ENCODE peak calls at places on chromosomes 5 and 9, in six cellular contexts. One of them, this sample, is unnamed.

GRCh38 chr5:82821978-82822927 is 254.9 kb downstream of the TMEM167A start:
- DNase-seq in GM12891: no peak
- DNase-seq in GM12878: no peak
- DNase-seq in H1: no peak
- DNase-seq in K562: no peak
- DNase-seq in HepG2: no peak
- DNase-seq in this sample: no peak

GRCh38 chr5:175466700-175467318 is 11.6 kb upstream of the SFXN1 start:
- DNase-seq in GM12891: no peak
- DNase-seq in GM12878: no peak
- DNase-seq in H1: no peak
- DNase-seq in K562: no peak
- DNase-seq in HepG2: no peak
- DNase-seq in this sample: no peak

GRCh38 chr5:179343902-179344300 is 1.4 kb downstream of the ADAMTS2 start:
- DNase-seq in GM12891: no peak
- DNase-seq in GM12878: no peak
- DNase-seq in H1: peak
- DNase-seq in K562: no peak
- DNase-seq in HepG2: no peak
- DNase-seq in this sample: no peak

GRCh38 chr5:72108200-72109050 is 1.1 kb downstream of the MAP1B start:
- DNase-seq in GM12891: peak
- DNase-seq in GM12878: no peak
- DNase-seq in H1: peak
- DNase-seq in K562: peak
- DNase-seq in HepG2: peak
- DNase-seq in this sample: peak

GRCh38 chr9:91741529-91741928 is 208.5 kb downstream of the ROR2 start:
- DNase-seq in GM12891: no peak
- DNase-seq in GM12878: no peak
- DNase-seq in H1: no peak
- DNase-seq in K562: no peak
- DNase-seq in HepG2: no peak
- DNase-seq in this sample: no peak

GRCh38 chr9:73775757-73776156 is 624.1 kb downstream of the ANXA1 start:
- DNase-seq in GM12891: no peak
- DNase-seq in GM12878: no peak
- DNase-seq in H1: no peak
- DNase-seq in K562: no peak
- DNase-seq in HepG2: no peak
- DNase-seq in this sample: no peak

GRCh38 chr9:137882506-137882821 is 4.9 kb downstream of the CACNA1B start:
- DNase-seq in GM12891: no peak
- DNase-seq in GM12878: no peak
- DNase-seq in H1: no peak
- DNase-seq in K562: no peak
- DNase-seq in HepG2: no peak
- DNase-seq in this sample: no peak

GRCh38 chr5:125926172-125926571 is 497.0 kb upstream of the GRAMD2B start:
- DNase-seq in GM12891: no peak
- DNase-seq in GM12878: no peak
- DNase-seq in H1: no peak
- DNase-seq in K562: no peak
- DNase-seq in HepG2: no peak
- DNase-seq in this sample: no peak

GRCh38 chr9:94086468-94086867 is 2.2 kb downstream of the PTPDC1 start:
- DNase-seq in GM12891: no peak
- DNase-seq in GM12878: no peak
- DNase-seq in H1: no peak
- DNase-seq in K562: no peak
- DNase-seq in HepG2: no peak
- DNase-seq in this sample: no peak

GRCh38 chr5:21236104-21236503 is 1248.1 kb upstream of the CDH18 start:
- DNase-seq in GM12891: no peak
- DNase-seq in GM12878: no peak
- DNase-seq in H1: no peak
- DNase-seq in K562: no peak
- DNase-seq in HepG2: no peak
- DNase-seq in this sample: no peak

GRCh38 chr9:125332527-125332926 is 70.9 kb downstream of the GAPVD1 start:
- DNase-seq in GM12891: peak
- DNase-seq in GM12878: peak
- DNase-seq in H1: no peak
- DNase-seq in K562: no peak
- DNase-seq in HepG2: no peak
- DNase-seq in this sample: peak

GRCh38 chr9:92439921-92440750 is 15.9 kb upstream of the OMD start:
- DNase-seq in GM12891: no peak
- DNase-seq in GM12878: no peak
- DNase-seq in H1: no peak
- DNase-seq in K562: no peak
- DNase-seq in HepG2: no peak
- DNase-seq in this sample: no peak

GRCh38 chr9:82148849-82149544 is 160.4 kb downstream of the SPATA31D1 start:
- DNase-seq in GM12891: no peak
- DNase-seq in GM12878: no peak
- DNase-seq in H1: no peak
- DNase-seq in K562: no peak
- DNase-seq in HepG2: no peak
- DNase-seq in this sample: no peak

GRCh38 chr5:74233571-74233970 is 407.0 kb downstream of the ENC1 start:
- DNase-seq in GM12891: no peak
- DNase-seq in GM12878: no peak
- DNase-seq in H1: no peak
- DNase-seq in K562: no peak
- DNase-seq in HepG2: no peak
- DNase-seq in this sample: no peak

GRCh38 chr5:17182494-17182893 is 34.9 kb upstream of the BASP1 start:
- DNase-seq in GM12891: no peak
- DNase-seq in GM12878: no peak
- DNase-seq in H1: no peak
- DNase-seq in K562: no peak
- DNase-seq in HepG2: no peak
- DNase-seq in this sample: no peak
- TF ChIP-seq POLR2A in GM12891: no peak
- TF ChIP-seq POLR2A in GM12878: no peak
- TF ChIP-seq POLR2A in H1: no peak
- TF ChIP-seq POLR2A in K562: no peak
- TF ChIP-seq POLR2A in HepG2: no peak
- TF ChIP-seq POLR2A in this sample: no peak

GRCh38 chr9:133855802-133856592 is 117.8 kb upstream of the SARDH start:
- DNase-seq in GM12891: no peak
- DNase-seq in GM12878: no peak
- DNase-seq in H1: no peak
- DNase-seq in K562: no peak
- DNase-seq in HepG2: peak
- DNase-seq in this sample: no peak
- TF ChIP-seq POLR2AphosphoS5 in GM12891: no peak
- TF ChIP-seq POLR2AphosphoS5 in GM12878: no peak
- TF ChIP-seq POLR2AphosphoS5 in H1: no peak
- TF ChIP-seq POLR2AphosphoS5 in K562: no peak
- TF ChIP-seq POLR2AphosphoS5 in HepG2: no peak
- TF ChIP-seq POLR2AphosphoS5 in this sample: no peak

GRCh38 chr9:136533775-136534157 is 12.1 kb downstream of the NOTCH1 start:
- DNase-seq in GM12891: no peak
- DNase-seq in GM12878: no peak
- DNase-seq in H1: no peak
- DNase-seq in K562: no peak
- DNase-seq in HepG2: no peak
- DNase-seq in this sample: no peak
- TF ChIP-seq TAF1 in GM12891: no peak
- TF ChIP-seq TAF1 in GM12878: no peak
- TF ChIP-seq TAF1 in H1: no peak
- TF ChIP-seq TAF1 in K562: no peak
- TF ChIP-seq TAF1 in HepG2: no peak
- TF ChIP-seq TAF1 in this sample: no peak

DNA sequence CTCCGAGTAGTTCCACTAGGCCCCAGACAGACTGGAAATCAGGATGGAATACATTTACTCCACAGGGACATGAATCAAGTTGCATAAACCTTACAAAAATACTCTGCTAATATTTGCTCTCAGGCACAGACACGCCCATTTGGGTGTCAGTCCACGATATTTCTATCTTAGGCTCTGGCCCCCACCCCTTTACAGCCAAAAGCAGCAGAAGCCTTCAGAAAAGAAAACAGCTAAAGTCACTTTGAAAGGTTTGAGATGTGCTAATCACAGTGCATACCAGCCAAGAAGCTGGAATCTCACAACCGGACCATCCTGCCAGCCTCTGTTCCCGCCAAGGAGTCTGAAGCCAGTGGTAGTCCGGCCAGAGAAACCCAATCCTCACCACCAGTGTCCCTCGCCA is 22.6 kb downstream of the PTPN3 start:
- DNase-seq in GM12891: no peak
- DNase-seq in GM12878: no peak
- DNase-seq in H1: no peak
- DNase-seq in K562: no peak
- DNase-seq in HepG2: peak
- DNase-seq in this sample: no peak
- TF ChIP-seq POLR2A in GM12891: no peak
- TF ChIP-seq POLR2A in GM12878: no peak
- TF ChIP-seq POLR2A in H1: no peak
- TF ChIP-seq POLR2A in K562: no peak
- TF ChIP-seq POLR2A in HepG2: no peak
- TF ChIP-seq POLR2A in this sample: no peak

DNA sequence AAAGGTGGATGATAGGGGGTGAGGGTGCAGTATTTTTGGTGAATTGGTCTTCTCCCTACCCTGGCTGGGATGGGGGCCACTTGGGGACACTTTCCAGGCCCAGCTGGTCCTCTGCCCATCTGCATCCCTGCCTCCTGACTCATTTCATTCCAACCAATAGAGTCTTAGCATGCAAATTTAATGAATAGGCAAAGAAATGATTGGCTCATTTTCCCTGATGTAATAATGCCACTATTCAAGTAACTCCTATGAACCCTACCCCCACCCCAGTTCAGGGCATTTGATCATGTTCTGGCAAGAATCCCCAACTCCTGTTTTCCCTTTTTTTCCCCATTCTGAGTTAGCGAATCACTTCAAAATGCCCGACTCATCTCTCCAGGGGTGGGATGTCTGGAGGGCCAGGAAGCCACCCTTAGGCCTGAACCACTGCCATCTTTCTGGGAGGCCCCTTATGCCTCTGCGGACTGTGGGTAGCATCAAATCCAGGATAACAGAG is 56.7 kb downstream of the PCDH1 start:
- DNase-seq in GM12891: no peak
- DNase-seq in GM12878: no peak
- DNase-seq in H1: no peak
- DNase-seq in K562: peak
- DNase-seq in HepG2: no peak
- DNase-seq in this sample: no peak
- TF ChIP-seq POLR2AphosphoS5 in GM12891: no peak
- TF ChIP-seq POLR2AphosphoS5 in GM12878: no peak
- TF ChIP-seq POLR2AphosphoS5 in H1: no peak
- TF ChIP-seq POLR2AphosphoS5 in K562: no peak
- TF ChIP-seq POLR2AphosphoS5 in HepG2: no peak
- TF ChIP-seq POLR2AphosphoS5 in this sample: no peak

GRCh38 chr9:12822111-12822510 is 47.3 kb downstream of the LURAP1L start:
- DNase-seq in GM12891: no peak
- DNase-seq in GM12878: no peak
- DNase-seq in H1: no peak
- DNase-seq in K562: no peak
- DNase-seq in HepG2: no peak
- DNase-seq in this sample: no peak

GRCh38 chr9:12826924-12827655 is 52.3 kb downstream of the LURAP1L start:
- DNase-seq in GM12891: no peak
- DNase-seq in GM12878: no peak
- DNase-seq in H1: no peak
- DNase-seq in K562: no peak
- DNase-seq in HepG2: no peak
- DNase-seq in this sample: no peak
- TF ChIP-seq TAF1 in GM12891: no peak
- TF ChIP-seq TAF1 in GM12878: no peak
- TF ChIP-seq TAF1 in H1: no peak
- TF ChIP-seq TAF1 in K562: no peak
- TF ChIP-seq TAF1 in HepG2: no peak
- TF ChIP-seq TAF1 in this sample: no peak

DNA sequence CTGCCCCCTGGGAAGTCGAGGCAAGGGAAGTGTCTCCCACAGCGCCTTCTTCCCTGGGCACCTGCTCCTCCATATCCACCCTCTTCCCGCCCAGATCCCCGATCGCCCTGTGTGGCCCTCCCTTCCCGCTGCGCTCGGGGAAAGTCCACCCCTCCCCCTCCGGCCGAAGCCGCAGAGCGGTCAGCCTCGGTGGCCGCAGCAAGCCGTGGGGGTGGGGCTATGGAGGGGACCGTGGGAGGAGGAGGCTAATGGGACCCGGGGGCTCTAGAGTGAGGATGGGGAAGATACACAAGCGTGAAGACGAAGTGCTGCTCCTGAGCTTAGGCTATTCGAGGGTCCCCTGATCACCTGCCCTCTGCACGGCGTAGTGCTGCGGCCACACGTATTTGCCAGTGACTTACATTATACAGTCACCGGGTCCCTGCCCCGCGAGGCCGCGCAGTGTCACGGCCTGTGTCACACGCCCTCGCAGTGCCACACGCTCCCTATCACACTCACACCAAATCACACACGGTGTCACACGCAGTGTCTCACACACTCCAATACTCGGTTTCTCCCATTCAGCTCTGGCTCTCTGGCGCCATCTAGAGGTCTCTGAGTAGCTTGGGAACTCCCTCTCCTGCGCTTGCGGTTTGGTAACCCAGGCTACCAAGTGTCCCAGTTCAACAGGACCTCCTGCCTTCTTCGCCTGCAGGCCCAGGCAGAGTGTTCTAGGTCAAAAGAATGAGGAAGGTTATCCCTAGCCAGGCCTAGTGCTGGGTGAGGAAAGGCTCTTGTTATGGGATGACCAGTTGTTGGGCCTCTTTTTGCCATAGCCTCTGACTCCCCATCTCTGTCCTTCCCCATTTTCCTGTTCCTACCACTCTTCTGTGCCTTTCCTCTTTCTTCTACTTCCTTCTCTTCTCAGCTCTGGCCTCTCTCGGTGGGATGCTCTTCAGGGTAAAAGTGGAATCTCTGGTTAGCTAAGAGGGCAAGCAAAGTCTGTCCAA is 855 bp upstream of the PCDH1 start:
- DNase-seq in GM12891: peak
- DNase-seq in GM12878: peak
- DNase-seq in H1: peak
- DNase-seq in K562: peak
- DNase-seq in HepG2: peak
- DNase-seq in this sample: no peak
- TF ChIP-seq POLR2A in GM12891: no peak
- TF ChIP-seq POLR2A in GM12878: no peak
- TF ChIP-seq POLR2A in H1: no peak
- TF ChIP-seq POLR2A in K562: no peak
- TF ChIP-seq POLR2A in HepG2: no peak
- TF ChIP-seq POLR2A in this sample: no peak

GRCh38 chr5:102754499-102755424 is at the start of gene PAM:
- DNase-seq in GM12891: peak
- DNase-seq in GM12878: no peak
- DNase-seq in H1: peak
- DNase-seq in K562: peak
- DNase-seq in HepG2: peak
- DNase-seq in this sample: peak
- TF ChIP-seq POLR2AphosphoS5 in GM12891: peak
- TF ChIP-seq POLR2AphosphoS5 in GM12878: no peak
- TF ChIP-seq POLR2AphosphoS5 in H1: peak
- TF ChIP-seq POLR2AphosphoS5 in K562: no peak
- TF ChIP-seq POLR2AphosphoS5 in HepG2: no peak
- TF ChIP-seq POLR2AphosphoS5 in this sample: no peak

This sample was measured in GM12892.